ENCODE peak calls at places on chromosome 7, in four cellular contexts. F is HS-5, V is PC-3, K is DMS 273 treated with DMSO at 0.1 percent for 48 hours. T is an unnamed sample.
A peak's percentile ranks its signal among the peaks of the same experiment; 100 is the strongest.

GRCh38 chr7:148914208-148914777 is 30.2 kb upstream of the EZH2 start:
- DNase-seq in F (peak; percentile 24), V (peak; percentile 88), K (no peak), T (no peak)

GRCh38 chr7:50327443-50327842 is 22.9 kb downstream of the IKZF1 start:
- DNase-seq in F (no peak), V (no peak), K (no peak), T (no peak)

GRCh38 chr7:9981950-9982349 is 991.7 kb upstream of the PHF14 start:
- DNase-seq in F (no peak), V (no peak), K (no peak), T (no peak)

GRCh38 chr7:43584200-43584586 is 1.3 kb downstream of the STK17A start:
- DNase-seq in F (peak; percentile 70), V (peak; percentile 61), K (no peak), T (no peak)

GRCh38 chr7:117698018-117698417 is 175.2 kb downstream of the CTTNBP2 start:
- DNase-seq in F (no peak), V (no peak), K (no peak), T (no peak)

GRCh38 chr7:99019523-99020412 is 124.1 kb downstream of the SMURF1 start:
- DNase-seq in F (no peak), V (no peak), K (no peak), T (no peak)

GRCh38 chr7:146366938-146367337 is 250.3 kb downstream of the CNTNAP2 start:
- DNase-seq in F (no peak), V (peak; percentile 70), K (no peak), T (no peak)

GRCh38 chr7:36231406-36231805 is 78.4 kb downstream of the EEPD1 start:
- DNase-seq in F (no peak), V (no peak), K (no peak), T (no peak)

GRCh38 chr7:79504607-79505389 is 51.3 kb upstream of the MAGI2 start:
- DNase-seq in F (no peak), V (peak; percentile 6), K (no peak), T (no peak)

GRCh38 chr7:14745076-14745475 is 157.5 kb downstream of the DGKB start:
- DNase-seq in F (no peak), V (no peak), K (no peak), T (no peak)

GRCh38 chr7:79282051-79282694 is 171.3 kb downstream of the MAGI2 start:
- DNase-seq in F (no peak), V (peak; percentile 71), K (peak; percentile 28), T (no peak)

GRCh38 chr7:43591551-43592180 is 8.8 kb downstream of the STK17A start:
- DNase-seq in F (no peak), V (peak; percentile 39), K (no peak), T (no peak)

GRCh38 chr7:96649981-96650380 is 59.7 kb downstream of the SEM1 start:
- DNase-seq in F (no peak), V (no peak), K (no peak), T (no peak)

GRCh38 chr7:115230882-115231508 is 309.1 kb downstream of the MDFIC start:
- DNase-seq in F (peak; percentile 82), V (peak; percentile 91), K (peak; percentile 21), T (no peak)

GRCh38 chr7:8051998-8052397 is 83.4 kb downstream of the GLCCI1 start:
- DNase-seq in F (no peak), V (no peak), K (no peak), T (no peak)

GRCh38 chr7:23594879-23595604 is 2.1 kb upstream of the CCDC126 start:
- DNase-seq in F (no peak), V (peak; percentile 69), K (no peak), T (peak; percentile 43)

T was measured in GM12891.